ENCODE peak calls at places on chromosomes 3 and 15, in ten cellular contexts. M is left lung; U is BE2C; L is endothelial cell; T is HTR-8/SVneo; E is NCI-H2171; H is activated naive CD8-positive, alpha-beta T cell treated with anti-CD3 and anti-CD28 coated beads, Interleukin-2, amount 50 U/mL, for 16 hours; Q is IMR-90; C is activated T-cell treated with anti-CD3 and anti-CD28 coated beads, Interleukin-2, amount 50 U/mL, for 72 hours; Z is mesendoderm. G is an unnamed sample.

GRCh38 chr15:68794869-68795268 is 25.8 kb downstream of the ANP32A start:
- DNase-seq in M (no peak), U (no peak), L (no peak), T (no peak), E (no peak), H (no peak), Q (no peak), C (no peak), Z (peak), G (no peak)

GRCh38 chr3:16374047-16375019 is 109.3 kb downstream of the OXNAD1 start:
- DNase-seq in M (peak), U (no peak), L (peak), T (no peak), E (no peak), H (no peak), Q (no peak), C (peak), Z (no peak), G (no peak)

GRCh38 chr15:66043264-66043663 is 174.0 kb downstream of the RAB11A start:
- DNase-seq in M (no peak), U (no peak), L (no peak), T (no peak), E (no peak), H (no peak), Q (no peak), C (no peak), Z (no peak), G (no peak)

GRCh38 chr3:140050977-140051957 is 116.3 kb downstream of the CLSTN2 start:
- DNase-seq in M (no peak), U (peak), L (no peak), T (no peak), E (peak), H (no peak), Q (no peak), C (no peak), Z (peak), G (peak)

GRCh38 chr15:40238927-40239591 is at the start of gene PAK6:
- DNase-seq in M (peak), U (peak), L (peak), T (peak), E (peak), H (no peak), Q (peak), C (peak), Z (peak), G (peak)

GRCh38 chr15:77517579-77517978 is 96.9 kb downstream of the HMG20A start:
- DNase-seq in M (no peak), U (no peak), L (no peak), T (no peak), E (no peak), H (no peak), Q (no peak), C (no peak), Z (no peak), G (no peak)

GRCh38 chr15:42800731-42801474 is 64.0 kb upstream of the CDAN1 start:
- DNase-seq in M (no peak), U (peak), L (peak), T (no peak), E (no peak), H (no peak), Q (no peak), C (no peak), Z (peak), G (peak)

GRCh38 chr3:119643094-119643493 is 17.3 kb downstream of the POPDC2 start:
- DNase-seq in M (no peak), U (no peak), L (no peak), T (no peak), E (no peak), H (no peak), Q (peak), C (no peak), Z (no peak), G (no peak)

GRCh38 chr15:75508741-75509532 is 57.4 kb upstream of the SIN3A start:
- DNase-seq in M (no peak), U (no peak), L (peak), T (no peak), E (no peak), H (no peak), Q (peak), C (peak), Z (peak), G (no peak)

GRCh38 chr3:17737591-17737990 is 4.8 kb downstream of the TBC1D5 start:
- DNase-seq in M (no peak), U (no peak), L (no peak), T (no peak), E (no peak), H (no peak), Q (no peak), C (no peak), Z (no peak), G (no peak)

GRCh38 chr15:55897560-55898336 is 95.7 kb downstream of the NEDD4 start:
- DNase-seq in M (no peak), U (peak), L (peak), T (peak), E (peak), H (no peak), Q (peak), C (no peak), Z (peak), G (peak)

GRCh38 chr15:77566092-77566491 is 66.6 kb downstream of the LINGO1 start:
- DNase-seq in M (no peak), U (no peak), L (no peak), T (no peak), E (no peak), H (no peak), Q (no peak), C (no peak), Z (no peak), G (no peak)

GRCh38 chr3:125615256-125615655 is 20.0 kb upstream of the OSBPL11 start:
- DNase-seq in M (no peak), U (no peak), L (no peak), T (no peak), E (no peak), H (no peak), Q (no peak), C (no peak), Z (no peak), G (no peak)

GRCh38 chr3:76756578-76756977 is 283.3 kb upstream of the ROBO2 start:
- DNase-seq in M (no peak), U (no peak), L (no peak), T (no peak), E (peak), H (no peak), Q (no peak), C (no peak), Z (no peak), G (no peak)

GRCh38 chr3:145557405-145557804 is 603.6 kb downstream of the PLOD2 start:
- DNase-seq in M (no peak), U (peak), L (no peak), T (peak), E (peak), H (no peak), Q (no peak), C (no peak), Z (peak), G (no peak)

GRCh38 chr3:37569991-37570390 is 291.7 kb upstream of the CTDSPL start:
- DNase-seq in M (no peak), U (no peak), L (no peak), T (no peak), E (no peak), H (no peak), Q (no peak), C (no peak), Z (no peak), G (no peak)

GRCh38 chr15:23897576-23897975 is 210.5 kb upstream of the NDN start:
- DNase-seq in M (no peak), U (no peak), L (no peak), T (no peak), E (no peak), H (no peak), Q (no peak), C (no peak), Z (no peak), G (no peak)

GRCh38 chr3:86837871-86838270 is 153.1 kb downstream of the VGLL3 start:
- DNase-seq in M (no peak), U (no peak), L (no peak), T (no peak), E (no peak), H (no peak), Q (peak), C (no peak), Z (no peak), G (no peak)

GRCh38 chr15:73575636-73576247 is 57.4 kb downstream of the NPTN start:
- DNase-seq in M (peak), U (no peak), L (no peak), T (no peak), E (no peak), H (no peak), Q (peak), C (no peak), Z (no peak), G (no peak)

G was measured in ecto neural progenitor cell.